ENCODE peak calls at places on chromosomes 12 and 14, in nine cellular contexts. M is mesothelial cell of epicardium; W is left ventricle myocardium inferior; P is heart right ventricle; L is GM10248; Y is HepG2; C is hepatocyte; G is nephron progenitor cell; A is CD4-positive, alpha-beta T cell. T is an unnamed sample.

GRCh38 chr12:128190052-128190451 is 76.9 kb upstream of the TMEM132C start:
- DNase-seq in M (no peak), W (no peak), P (no peak), L (no peak), Y (no peak), C (no peak), G (no peak), A (no peak), T (no peak)

GRCh38 chr12:49972641-49973360 is at the start of gene AQP6:
- DNase-seq in M (no peak), W (no peak), P (no peak), L (no peak), Y (no peak), C (no peak), G (no peak), A (no peak), T (no peak)

GRCh38 chr12:19850341-19851065 is 411.2 kb downstream of the AEBP2 start:
- DNase-seq in M (no peak), W (no peak), P (no peak), L (no peak), Y (no peak), C (no peak), G (no peak), A (no peak), T (peak; percentile 46)

GRCh38 chr12:116337312-116337711 is 59.8 kb upstream of the MED13L start:
- DNase-seq in M (no peak), W (no peak), P (no peak), L (no peak), Y (no peak), C (no peak), G (no peak), A (no peak), T (no peak)

GRCh38 chr14:105102893-105103292 is 37.7 kb upstream of the GPR132 start:
- DNase-seq in M (no peak), W (no peak), P (no peak), L (no peak), Y (no peak), C (no peak), G (no peak), A (no peak), T (peak; percentile 23)

GRCh38 chr14:68247867-68248266 is 428.3 kb downstream of the RAD51B start:
- DNase-seq in M (no peak), W (no peak), P (no peak), L (no peak), Y (no peak), C (no peak), G (no peak), A (no peak), T (no peak)

GRCh38 chr12:4705824-4706223 is 14.4 kb upstream of the GALNT8 start:
- DNase-seq in M (no peak), W (no peak), P (no peak), L (no peak), Y (no peak), C (no peak), G (no peak), A (no peak), T (no peak)

GRCh38 chr12:81212996-81213696 is 135.3 kb downstream of the ACSS3 start:
- DNase-seq in M (no peak), W (no peak), P (no peak), L (no peak), Y (no peak), C (no peak), G (no peak), A (no peak), T (no peak)

GRCh38 chr12:46071335-46071734 is 81.0 kb upstream of the SCAF11 start:
- DNase-seq in M (no peak), W (no peak), P (no peak), L (no peak), Y (no peak), C (no peak), G (no peak), A (no peak), T (peak; percentile 41)

GRCh38 chr12:128792398-128792797 is 31.4 kb downstream of the SLC15A4 start:
- DNase-seq in M (no peak), W (no peak), P (no peak), L (no peak), Y (no peak), C (no peak), G (no peak), A (no peak), T (no peak)

DNA sequence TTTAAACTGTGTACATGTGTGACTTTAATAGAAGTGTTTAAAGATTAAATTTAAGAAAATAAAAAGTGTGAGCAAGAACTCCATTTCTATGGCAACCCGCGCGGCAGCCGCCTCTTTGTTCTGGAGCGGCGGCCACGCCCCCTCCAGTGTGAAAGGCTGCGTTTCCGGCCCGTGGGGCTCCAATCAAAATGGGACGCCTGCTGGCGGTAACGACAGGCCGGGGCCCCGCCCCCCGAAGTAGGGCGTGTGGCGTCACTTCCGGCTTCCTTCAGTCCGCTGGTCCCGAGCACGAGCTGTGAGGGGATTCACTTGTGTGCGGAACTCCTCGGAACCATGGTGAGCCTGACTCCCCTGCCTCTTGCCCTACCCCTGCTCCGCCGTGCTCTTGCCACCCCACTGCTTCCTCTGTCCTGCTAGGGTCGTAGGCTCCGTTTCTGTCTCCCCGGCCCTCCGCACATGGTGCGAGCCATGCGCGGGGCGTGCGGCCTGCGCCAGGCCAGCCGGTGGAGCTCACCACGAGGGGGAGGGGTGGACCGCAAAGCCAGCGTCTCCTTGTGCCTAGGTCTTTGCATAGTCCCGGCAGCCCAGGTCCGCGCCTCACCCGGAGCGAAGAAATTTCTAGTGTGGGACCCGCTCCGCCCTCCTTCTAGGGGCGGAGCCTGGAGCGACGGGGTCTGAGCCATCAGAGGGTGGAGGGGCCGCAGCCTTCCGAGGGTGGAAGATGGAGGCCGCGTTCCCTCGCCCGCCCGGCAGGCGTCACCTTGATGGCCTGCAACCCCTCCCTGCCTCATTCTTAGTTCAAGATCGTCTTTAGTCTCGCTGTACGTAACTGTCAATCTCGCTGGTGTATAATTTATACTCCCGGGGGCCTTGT is at the start of gene CCT2:
- DNase-seq in M (peak; percentile 96), W (peak; percentile 98), P (peak; percentile 97), L (peak; percentile 97), Y (peak; percentile 90), C (peak; percentile 99), G (peak; percentile 96), A (peak; percentile 94), T (peak; percentile 97)
- TF ChIP-seq CTCF in M (no peak), W (peak; percentile 47), P (peak; percentile 44), L (no peak), Y (no peak), C (peak; percentile 45), G (peak; percentile 42), A (peak; percentile 28), T (peak; percentile 28)

GRCh38 chr14:36525746-36526099 is 5.7 kb upstream of the NKX2-1 start:
- DNase-seq in M (no peak), W (no peak), P (no peak), L (no peak), Y (no peak), C (no peak), G (no peak), A (no peak), T (no peak)

GRCh38 chr14:36522347-36522971 is 2.4 kb upstream of the NKX2-1 start:
- DNase-seq in M (no peak), W (no peak), P (no peak), L (peak; percentile 19), Y (no peak), C (no peak), G (peak; percentile 40), A (no peak), T (no peak)

GRCh38 chr14:36524874-36525745 is 5.1 kb upstream of the NKX2-1 start:
- DNase-seq in M (peak; percentile 65), W (no peak), P (no peak), L (peak; percentile 12), Y (peak; percentile 74), C (peak; percentile 71), G (peak; percentile 86), A (no peak), T (peak; percentile 25)

GRCh38 chr14:36522972-36523685 is 3.1 kb upstream of the NKX2-1 start:
- DNase-seq in M (no peak), W (no peak), P (no peak), L (peak; percentile 7), Y (no peak), C (no peak), G (peak; percentile 47), A (no peak), T (no peak)

DNA sequence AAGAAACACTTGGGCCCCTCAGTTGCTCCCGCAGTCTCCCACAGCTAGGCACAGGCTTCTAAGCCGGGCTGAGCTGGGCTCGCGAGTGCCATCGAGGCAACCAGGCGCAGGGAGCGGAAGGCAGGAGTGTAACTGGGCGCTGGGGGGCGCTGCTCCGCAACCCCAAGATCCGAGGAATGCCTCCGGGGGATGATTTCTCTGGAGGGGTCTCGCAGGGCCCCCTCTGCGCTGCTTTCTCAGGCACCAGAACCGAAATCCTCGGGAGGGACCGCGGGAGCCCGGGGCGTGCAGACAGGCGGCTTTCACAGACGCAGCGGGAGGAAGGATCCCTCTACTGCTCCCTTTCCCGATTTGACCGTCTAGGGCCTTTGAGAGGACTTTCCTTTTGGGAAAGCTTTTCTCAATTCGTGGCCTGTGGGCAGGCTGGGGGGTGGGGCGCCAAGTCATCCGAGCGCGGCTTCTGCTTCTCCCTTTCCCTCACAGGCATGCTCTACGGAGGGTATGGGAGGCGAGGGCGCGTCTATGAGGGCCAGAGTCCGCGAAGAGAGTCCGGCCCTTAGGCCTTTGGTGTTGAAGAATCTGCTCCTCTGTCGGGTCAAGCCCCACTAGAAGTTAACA is 4.3 kb upstream of the NKX2-1 start:
- DNase-seq in M (no peak), W (no peak), P (no peak), L (no peak), Y (no peak), C (no peak), G (peak; percentile 39), A (no peak), T (no peak)
- TF ChIP-seq CTCF in M (peak; percentile 24), W (no peak), P (no peak), L (no peak), Y (no peak), C (no peak), G (peak; percentile 36), A (no peak), T (no peak)

DNA sequence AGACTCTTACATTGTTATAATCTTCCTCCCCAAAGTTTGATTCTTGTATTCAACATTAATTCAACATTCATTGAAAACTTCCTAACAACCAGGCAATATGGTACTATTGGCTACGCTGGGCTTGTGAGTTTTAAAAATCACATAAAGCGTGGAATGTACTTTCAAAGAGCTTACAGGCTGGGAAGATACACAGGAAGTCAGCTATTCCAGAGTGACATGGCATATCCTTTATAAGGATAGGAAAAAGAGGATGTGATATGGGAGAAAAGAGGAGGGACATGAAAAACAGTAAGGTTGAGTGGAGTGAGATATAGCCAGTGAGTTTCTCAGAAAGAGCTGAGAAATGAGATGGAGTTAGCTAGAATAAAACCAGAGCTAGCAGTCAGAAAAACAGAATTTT is 103.6 kb upstream of the ATF7IP start:
- DNase-seq in M (no peak), W (no peak), P (no peak), L (no peak), Y (no peak), C (no peak), G (no peak), A (no peak), T (no peak)
- TF ChIP-seq CTCF in M (no peak), W (no peak), P (no peak), L (no peak), Y (no peak), C (no peak), G (no peak), A (no peak), T (no peak)

DNA sequence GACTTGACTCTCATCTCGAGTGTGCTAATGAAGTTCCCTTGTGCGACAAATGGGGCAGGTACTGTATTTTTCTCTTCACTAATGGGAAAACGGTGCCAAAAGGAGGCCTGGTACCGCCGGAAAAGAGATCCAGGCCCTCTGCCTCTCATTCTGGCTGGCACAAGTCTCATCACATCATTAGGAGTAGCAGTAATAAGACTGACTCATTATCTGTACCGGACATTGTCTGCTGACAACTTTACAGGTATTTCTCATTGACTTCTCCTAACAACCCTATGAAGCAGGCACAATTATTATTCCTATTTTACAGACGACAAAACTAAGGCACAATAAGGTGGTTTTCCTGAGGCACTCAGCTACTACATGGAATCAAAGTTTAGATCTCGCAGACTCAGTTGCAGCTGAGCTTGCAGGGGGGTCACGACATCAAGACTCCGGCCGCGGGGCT is 651 bp downstream of the APPL2 start:
- DNase-seq in M (no peak), W (no peak), P (no peak), L (peak; percentile 18), Y (no peak), C (no peak), G (no peak), A (no peak), T (no peak)
- TF ChIP-seq CTCF in M (no peak), W (no peak), P (no peak), L (no peak), Y (no peak), C (no peak), G (no peak), A (no peak), T (no peak)